ENCODE peak calls at places on chromosomes 13 and 19, in seven cellular contexts. One of them, this sample, is unnamed. For H3K4me1, the result is how much of the 10 kb centered on the place peaks cover.

GRCh38 chr19:1853295-1854031 is 5.2 kb upstream of the REXO1 start:
- DNase-seq in H1: no peak
- DNase-seq in neuronal stem cell: no peak
- DNase-seq in IMR-90: peak
- DNase-seq in mesendoderm: peak
- DNase-seq in mesenchymal stem cell: peak
- DNase-seq in trophoblast cell: peak
- DNase-seq in this sample: peak

GRCh38 chr19:10209305-10209704 is 14.6 kb upstream of the DNMT1 start:
- DNase-seq in H1: no peak
- DNase-seq in neuronal stem cell: no peak
- DNase-seq in IMR-90: peak
- DNase-seq in mesendoderm: no peak
- DNase-seq in mesenchymal stem cell: peak
- DNase-seq in trophoblast cell: no peak
- DNase-seq in this sample: no peak

GRCh38 chr19:39467941-39468340 is 12.7 kb upstream of the TIMM50 start:
- DNase-seq in H1: no peak
- DNase-seq in neuronal stem cell: no peak
- DNase-seq in IMR-90: no peak
- DNase-seq in mesendoderm: no peak
- DNase-seq in mesenchymal stem cell: no peak
- DNase-seq in trophoblast cell: no peak
- DNase-seq in this sample: no peak

GRCh38 chr13:88086577-88086976 is 415.4 kb downstream of the SLITRK5 start:
- DNase-seq in H1: no peak
- DNase-seq in neuronal stem cell: no peak
- DNase-seq in IMR-90: peak
- DNase-seq in mesendoderm: no peak
- DNase-seq in mesenchymal stem cell: peak
- DNase-seq in trophoblast cell: no peak
- DNase-seq in this sample: no peak

GRCh38 chr13:56189439-56189838 is 951.3 kb upstream of the PRR20A start:
- DNase-seq in H1: no peak
- DNase-seq in neuronal stem cell: no peak
- DNase-seq in IMR-90: no peak
- DNase-seq in mesendoderm: peak
- DNase-seq in mesenchymal stem cell: no peak
- DNase-seq in trophoblast cell: no peak
- DNase-seq in this sample: no peak

GRCh38 chr13:57982782-57983181 is 351.2 kb downstream of the PCDH17 start:
- DNase-seq in H1: no peak
- DNase-seq in neuronal stem cell: no peak
- DNase-seq in IMR-90: no peak
- DNase-seq in mesendoderm: no peak
- DNase-seq in mesenchymal stem cell: no peak
- DNase-seq in trophoblast cell: no peak
- DNase-seq in this sample: no peak

GRCh38 chr19:32599736-32600157 is 18.8 kb downstream of the PDCD5 start:
- DNase-seq in H1: no peak
- DNase-seq in neuronal stem cell: peak
- DNase-seq in IMR-90: peak
- DNase-seq in mesendoderm: peak
- DNase-seq in mesenchymal stem cell: peak
- DNase-seq in trophoblast cell: peak
- DNase-seq in this sample: no peak

GRCh38 chr13:22061806-22062391 is 391.0 kb downstream of the FGF9 start:
- DNase-seq in H1: no peak
- DNase-seq in neuronal stem cell: no peak
- DNase-seq in IMR-90: no peak
- DNase-seq in mesendoderm: no peak
- DNase-seq in mesenchymal stem cell: no peak
- DNase-seq in trophoblast cell: no peak
- DNase-seq in this sample: no peak

GRCh38 chr19:4678881-4679379 is 8.8 kb upstream of the MYDGF start:
- DNase-seq in H1: peak
- DNase-seq in neuronal stem cell: no peak
- DNase-seq in IMR-90: no peak
- DNase-seq in mesendoderm: peak
- DNase-seq in mesenchymal stem cell: peak
- DNase-seq in trophoblast cell: no peak
- DNase-seq in this sample: peak

GRCh38 chr19:46959962-46960556 is 59.6 kb upstream of the NPAS1 start:
- DNase-seq in H1: no peak
- DNase-seq in neuronal stem cell: no peak
- DNase-seq in IMR-90: no peak
- DNase-seq in mesendoderm: no peak
- DNase-seq in mesenchymal stem cell: no peak
- DNase-seq in trophoblast cell: no peak
- DNase-seq in this sample: no peak

GRCh38 chr13:44971656-44972595 is 17.3 kb downstream of the NUFIP1 start:
- DNase-seq in H1: no peak
- DNase-seq in neuronal stem cell: no peak
- DNase-seq in IMR-90: peak
- DNase-seq in mesendoderm: no peak
- DNase-seq in mesenchymal stem cell: no peak
- DNase-seq in trophoblast cell: peak
- DNase-seq in this sample: no peak

GRCh38 chr13:106446011-106446410 is 89.5 kb downstream of the EFNB2 start:
- DNase-seq in H1: no peak
- DNase-seq in neuronal stem cell: no peak
- DNase-seq in IMR-90: peak
- DNase-seq in mesendoderm: no peak
- DNase-seq in mesenchymal stem cell: peak
- DNase-seq in trophoblast cell: no peak
- DNase-seq in this sample: no peak

GRCh38 chr13:37194428-37194861 is 89.0 kb upstream of the CSNK1A1L start:
- DNase-seq in H1: no peak
- DNase-seq in neuronal stem cell: no peak
- DNase-seq in IMR-90: peak
- DNase-seq in mesendoderm: no peak
- DNase-seq in mesenchymal stem cell: no peak
- DNase-seq in trophoblast cell: no peak
- DNase-seq in this sample: no peak

GRCh38 chr19:35060160-35060855 is 18.8 kb downstream of the HPN start:
- DNase-seq in H1: no peak
- DNase-seq in neuronal stem cell: no peak
- DNase-seq in IMR-90: no peak
- DNase-seq in mesendoderm: no peak
- DNase-seq in mesenchymal stem cell: no peak
- DNase-seq in trophoblast cell: no peak
- DNase-seq in this sample: peak

GRCh38 chr13:19795956-19796355 is 13.2 kb upstream of the PSPC1 start:
- DNase-seq in H1: no peak
- DNase-seq in neuronal stem cell: no peak
- DNase-seq in IMR-90: no peak
- DNase-seq in mesendoderm: no peak
- DNase-seq in mesenchymal stem cell: no peak
- DNase-seq in trophoblast cell: peak
- DNase-seq in this sample: no peak

GRCh38 chr13:28628250-28628649 is 30.7 kb upstream of the POMP start:
- DNase-seq in H1: no peak
- DNase-seq in neuronal stem cell: no peak
- DNase-seq in IMR-90: no peak
- DNase-seq in mesendoderm: no peak
- DNase-seq in mesenchymal stem cell: no peak
- DNase-seq in trophoblast cell: no peak
- DNase-seq in this sample: no peak

GRCh38 chr19:51480590-51480989 is 2.3 kb downstream of the CEACAM18 start:
- DNase-seq in H1: no peak
- DNase-seq in neuronal stem cell: no peak
- DNase-seq in IMR-90: no peak
- DNase-seq in mesendoderm: peak
- DNase-seq in mesenchymal stem cell: no peak
- DNase-seq in trophoblast cell: peak
- DNase-seq in this sample: peak

GRCh38 chr19:35030257-35031071 is at the start of gene SCN1B:
- DNase-seq in H1: no peak
- DNase-seq in neuronal stem cell: peak
- DNase-seq in IMR-90: peak
- DNase-seq in mesendoderm: peak
- DNase-seq in mesenchymal stem cell: peak
- DNase-seq in trophoblast cell: peak
- DNase-seq in this sample: peak

DNA sequence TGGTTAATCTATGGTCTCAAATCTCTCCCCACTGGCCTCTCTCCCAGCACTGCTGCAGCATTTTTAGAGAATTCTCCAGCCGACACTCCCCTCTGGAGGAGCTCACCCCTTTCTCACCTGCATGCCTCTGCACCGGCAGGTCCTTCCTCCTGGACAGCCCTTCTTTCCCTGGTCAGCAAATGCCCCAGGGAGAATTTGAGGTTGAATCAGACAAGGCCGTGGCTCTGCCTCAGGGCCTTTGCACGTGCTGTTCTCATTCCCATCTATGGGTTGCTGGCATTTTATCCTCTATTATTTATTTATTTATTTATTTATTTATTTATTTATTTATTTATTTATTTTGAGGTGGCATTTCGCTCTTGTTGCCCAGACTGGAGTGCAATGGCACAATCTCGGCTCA is 1.4 kb upstream of the DOCK6 start:
- DNase-seq in H1: no peak
- DNase-seq in neuronal stem cell: no peak
- DNase-seq in IMR-90: no peak
- DNase-seq in mesendoderm: no peak
- DNase-seq in mesenchymal stem cell: no peak
- DNase-seq in trophoblast cell: peak
- DNase-seq in this sample: no peak
- H3K4me1 ChIP-seq in H1: under half
- H3K4me1 ChIP-seq in neuronal stem cell: under half
- H3K4me1 ChIP-seq in IMR-90: under half
- H3K4me1 ChIP-seq in mesendoderm: under half
- H3K4me1 ChIP-seq in mesenchymal stem cell: under half
- H3K4me1 ChIP-seq in trophoblast cell: under half
- H3K4me1 ChIP-seq in this sample: under half

DNA sequence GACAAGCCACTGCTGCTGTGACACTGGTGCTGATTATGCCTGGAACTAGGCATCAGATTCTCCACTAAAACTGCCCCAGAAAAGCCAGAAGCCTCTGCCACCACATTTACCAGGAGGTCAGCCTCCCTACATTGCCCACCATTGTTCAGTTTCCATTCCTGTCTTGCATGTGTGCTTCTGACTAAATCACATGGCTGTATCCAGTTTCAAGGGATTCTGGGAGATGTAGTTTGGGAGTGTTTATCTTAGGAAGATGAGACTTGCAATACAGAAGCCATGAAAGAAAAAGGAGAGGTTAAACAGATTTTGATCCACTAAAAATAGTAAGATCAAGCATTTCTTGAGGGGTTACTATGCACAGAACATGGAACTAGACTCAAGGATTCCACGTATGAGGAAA is 40.7 kb upstream of the SERPINE3 start:
- DNase-seq in H1: no peak
- DNase-seq in neuronal stem cell: no peak
- DNase-seq in IMR-90: peak
- DNase-seq in mesendoderm: peak
- DNase-seq in mesenchymal stem cell: peak
- DNase-seq in trophoblast cell: no peak
- DNase-seq in this sample: no peak
- H4K8ac ChIP-seq in H1: no peak
- H4K8ac ChIP-seq in neuronal stem cell: peak
- H4K8ac ChIP-seq in IMR-90: no peak
- H4K8ac ChIP-seq in mesendoderm: no peak
- H4K8ac ChIP-seq in mesenchymal stem cell: no peak
- H4K8ac ChIP-seq in trophoblast cell: peak
- H4K8ac ChIP-seq in this sample: no peak

GRCh38 chr19:18438331-18439024 is 545 bp upstream of the ISYNA1 start:
- DNase-seq in H1: no peak
- DNase-seq in neuronal stem cell: no peak
- DNase-seq in IMR-90: no peak
- DNase-seq in mesendoderm: peak
- DNase-seq in mesenchymal stem cell: peak
- DNase-seq in trophoblast cell: peak
- DNase-seq in this sample: peak
- H2BK120ac ChIP-seq in H1: peak
- H2BK120ac ChIP-seq in neuronal stem cell: peak
- H2BK120ac ChIP-seq in IMR-90: no peak
- H2BK120ac ChIP-seq in mesendoderm: no peak
- H2BK120ac ChIP-seq in mesenchymal stem cell: peak
- H2BK120ac ChIP-seq in trophoblast cell: peak
- H2BK120ac ChIP-seq in this sample: no peak

GRCh38 chr19:42555317-42555716 is 27.0 kb upstream of the CEACAM1 start:
- DNase-seq in H1: no peak
- DNase-seq in neuronal stem cell: no peak
- DNase-seq in IMR-90: no peak
- DNase-seq in mesendoderm: peak
- DNase-seq in mesenchymal stem cell: no peak
- DNase-seq in trophoblast cell: no peak
- DNase-seq in this sample: peak

GRCh38 chr19:42554046-42554575 is 25.8 kb upstream of the CEACAM1 start:
- DNase-seq in H1: no peak
- DNase-seq in neuronal stem cell: no peak
- DNase-seq in IMR-90: no peak
- DNase-seq in mesendoderm: no peak
- DNase-seq in mesenchymal stem cell: no peak
- DNase-seq in trophoblast cell: no peak
- DNase-seq in this sample: peak

GRCh38 chr19:42555801-42556200 is 27.5 kb upstream of the CEACAM1 start:
- DNase-seq in H1: no peak
- DNase-seq in neuronal stem cell: no peak
- DNase-seq in IMR-90: no peak
- DNase-seq in mesendoderm: no peak
- DNase-seq in mesenchymal stem cell: no peak
- DNase-seq in trophoblast cell: no peak
- DNase-seq in this sample: peak

GRCh38 chr19:42553292-42554045 is 25.2 kb upstream of the CEACAM1 start:
- DNase-seq in H1: no peak
- DNase-seq in neuronal stem cell: no peak
- DNase-seq in IMR-90: peak
- DNase-seq in mesendoderm: no peak
- DNase-seq in mesenchymal stem cell: peak
- DNase-seq in trophoblast cell: no peak
- DNase-seq in this sample: peak

DNA sequence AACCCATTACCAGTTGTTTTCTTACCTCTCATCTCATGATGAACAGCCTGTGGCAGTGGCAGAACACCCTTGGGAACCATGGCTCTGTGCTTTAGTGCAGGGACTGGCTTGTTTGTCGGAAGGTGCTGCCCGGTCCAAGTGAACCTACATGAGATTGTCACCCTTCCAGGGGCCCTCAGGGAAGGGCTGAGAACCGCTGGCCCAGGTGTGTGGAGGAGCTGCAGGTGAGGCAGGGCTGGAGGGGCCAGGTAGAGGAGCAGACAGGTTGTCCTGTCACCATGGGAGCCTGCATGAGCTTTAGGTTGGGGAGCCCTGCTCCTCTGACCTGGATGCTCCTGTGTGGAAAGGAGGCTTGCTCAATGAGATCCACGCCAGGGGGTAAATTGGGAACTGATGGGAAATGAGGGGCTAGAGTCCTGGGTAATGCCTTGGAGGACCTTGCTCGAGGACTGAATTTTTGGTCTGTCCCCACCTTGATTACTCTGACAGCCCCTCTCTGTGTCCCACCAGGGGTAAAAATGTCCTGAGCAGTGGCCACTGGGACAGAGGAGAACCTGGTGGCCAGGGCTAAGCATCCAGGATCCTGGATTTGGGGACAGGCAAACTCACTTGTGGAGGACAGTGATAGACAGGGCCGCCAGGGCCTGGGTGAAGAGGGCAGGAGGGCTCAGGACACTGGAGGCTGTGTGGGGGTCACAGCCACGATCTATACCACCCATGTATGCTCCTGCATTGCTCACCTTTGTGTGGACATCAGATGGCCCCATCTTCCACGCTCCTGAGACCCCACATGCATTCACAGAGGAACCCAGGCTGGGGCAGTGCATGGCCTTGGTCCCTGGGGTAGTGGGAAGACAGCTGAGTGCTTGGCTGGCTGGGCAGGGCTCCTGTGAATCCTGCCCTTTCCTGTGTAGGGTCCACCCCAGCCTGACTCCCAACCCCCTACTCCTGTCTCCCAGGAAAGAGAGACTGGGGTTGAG is 24.1 kb upstream of the CEACAM1 start:
- DNase-seq in H1: no peak
- DNase-seq in neuronal stem cell: no peak
- DNase-seq in IMR-90: no peak
- DNase-seq in mesendoderm: no peak
- DNase-seq in mesenchymal stem cell: no peak
- DNase-seq in trophoblast cell: no peak
- DNase-seq in this sample: no peak
- H3K4me1 ChIP-seq in H1: under half
- H3K4me1 ChIP-seq in neuronal stem cell: under half
- H3K4me1 ChIP-seq in IMR-90: under half
- H3K4me1 ChIP-seq in mesendoderm: under half
- H3K4me1 ChIP-seq in mesenchymal stem cell: under half
- H3K4me1 ChIP-seq in trophoblast cell: under half
- H3K4me1 ChIP-seq in this sample: under half

This sample was measured in H9.